ENCODE peak calls at places on chromosome 22, in eight cellular contexts. One of them, this sample, is unnamed.

GRCh38 chr22:46563381-46564083 is 26.1 kb upstream of the CELSR1 start:
- DNase-seq in stimulated activated CD8-positive, alpha-beta memory T cell treated with anti-CD3 and anti-CD28 coated beads, Interleukin-2, amount 100 ng/mL, for 48 hours: peak
- DNase-seq in activated CD4-positive, alpha-beta T cell treated with anti-CD3 and anti-CD28 coated beads, Interleukin-2, amount 50 U/mL, for 1 hour: peak
- DNase-seq in iPS-NIHi11: peak
- DNase-seq in GM10248: peak
- DNase-seq in AG08395: peak
- DNase-seq in Daoy: peak
- DNase-seq in NCI-H1092: no peak
- DNase-seq in this sample: peak

GRCh38 chr22:41603873-41604332 is 14.3 kb upstream of the PMM1 start:
- DNase-seq in stimulated activated CD8-positive, alpha-beta memory T cell treated with anti-CD3 and anti-CD28 coated beads, Interleukin-2, amount 100 ng/mL, for 48 hours: peak
- DNase-seq in activated CD4-positive, alpha-beta T cell treated with anti-CD3 and anti-CD28 coated beads, Interleukin-2, amount 50 U/mL, for 1 hour: peak
- DNase-seq in iPS-NIHi11: no peak
- DNase-seq in GM10248: peak
- DNase-seq in AG08395: no peak
- DNase-seq in Daoy: peak
- DNase-seq in NCI-H1092: no peak
- DNase-seq in this sample: peak

GRCh38 chr22:39175127-39176066 is 22.9 kb upstream of the CBX7 start:
- DNase-seq in stimulated activated CD8-positive, alpha-beta memory T cell treated with anti-CD3 and anti-CD28 coated beads, Interleukin-2, amount 100 ng/mL, for 48 hours: no peak
- DNase-seq in activated CD4-positive, alpha-beta T cell treated with anti-CD3 and anti-CD28 coated beads, Interleukin-2, amount 50 U/mL, for 1 hour: no peak
- DNase-seq in iPS-NIHi11: no peak
- DNase-seq in GM10248: no peak
- DNase-seq in AG08395: no peak
- DNase-seq in Daoy: no peak
- DNase-seq in NCI-H1092: no peak
- DNase-seq in this sample: no peak

GRCh38 chr22:47901911-47902310 is 1139.5 kb downstream of the TBC1D22A start:
- DNase-seq in stimulated activated CD8-positive, alpha-beta memory T cell treated with anti-CD3 and anti-CD28 coated beads, Interleukin-2, amount 100 ng/mL, for 48 hours: no peak
- DNase-seq in activated CD4-positive, alpha-beta T cell treated with anti-CD3 and anti-CD28 coated beads, Interleukin-2, amount 50 U/mL, for 1 hour: no peak
- DNase-seq in iPS-NIHi11: no peak
- DNase-seq in GM10248: no peak
- DNase-seq in AG08395: no peak
- DNase-seq in Daoy: no peak
- DNase-seq in NCI-H1092: no peak
- DNase-seq in this sample: no peak

GRCh38 chr22:17638182-17638431 is 450 bp upstream of the BCL2L13 start:
- DNase-seq in stimulated activated CD8-positive, alpha-beta memory T cell treated with anti-CD3 and anti-CD28 coated beads, Interleukin-2, amount 100 ng/mL, for 48 hours: no peak
- DNase-seq in activated CD4-positive, alpha-beta T cell treated with anti-CD3 and anti-CD28 coated beads, Interleukin-2, amount 50 U/mL, for 1 hour: no peak
- DNase-seq in iPS-NIHi11: peak
- DNase-seq in GM10248: no peak
- DNase-seq in AG08395: no peak
- DNase-seq in Daoy: no peak
- DNase-seq in NCI-H1092: peak
- DNase-seq in this sample: no peak

GRCh38 chr22:29152381-29153138 is 53.1 kb upstream of the EMID1 start:
- DNase-seq in stimulated activated CD8-positive, alpha-beta memory T cell treated with anti-CD3 and anti-CD28 coated beads, Interleukin-2, amount 100 ng/mL, for 48 hours: no peak
- DNase-seq in activated CD4-positive, alpha-beta T cell treated with anti-CD3 and anti-CD28 coated beads, Interleukin-2, amount 50 U/mL, for 1 hour: no peak
- DNase-seq in iPS-NIHi11: peak
- DNase-seq in GM10248: no peak
- DNase-seq in AG08395: no peak
- DNase-seq in Daoy: no peak
- DNase-seq in NCI-H1092: no peak
- DNase-seq in this sample: no peak

GRCh38 chr22:46033256-46034200 is 56.6 kb upstream of the WNT7B start:
- DNase-seq in stimulated activated CD8-positive, alpha-beta memory T cell treated with anti-CD3 and anti-CD28 coated beads, Interleukin-2, amount 100 ng/mL, for 48 hours: no peak
- DNase-seq in activated CD4-positive, alpha-beta T cell treated with anti-CD3 and anti-CD28 coated beads, Interleukin-2, amount 50 U/mL, for 1 hour: no peak
- DNase-seq in iPS-NIHi11: no peak
- DNase-seq in GM10248: no peak
- DNase-seq in AG08395: peak
- DNase-seq in Daoy: no peak
- DNase-seq in NCI-H1092: no peak
- DNase-seq in this sample: no peak

GRCh38 chr22:33476716-33477115 is 418.5 kb upstream of the SYN3 start:
- DNase-seq in stimulated activated CD8-positive, alpha-beta memory T cell treated with anti-CD3 and anti-CD28 coated beads, Interleukin-2, amount 100 ng/mL, for 48 hours: no peak
- DNase-seq in activated CD4-positive, alpha-beta T cell treated with anti-CD3 and anti-CD28 coated beads, Interleukin-2, amount 50 U/mL, for 1 hour: no peak
- DNase-seq in iPS-NIHi11: no peak
- DNase-seq in GM10248: no peak
- DNase-seq in AG08395: peak
- DNase-seq in Daoy: peak
- DNase-seq in NCI-H1092: no peak
- DNase-seq in this sample: no peak

GRCh38 chr22:48931452-48931851 is 896.2 kb downstream of the BRD1 start:
- DNase-seq in stimulated activated CD8-positive, alpha-beta memory T cell treated with anti-CD3 and anti-CD28 coated beads, Interleukin-2, amount 100 ng/mL, for 48 hours: no peak
- DNase-seq in activated CD4-positive, alpha-beta T cell treated with anti-CD3 and anti-CD28 coated beads, Interleukin-2, amount 50 U/mL, for 1 hour: no peak
- DNase-seq in iPS-NIHi11: no peak
- DNase-seq in GM10248: no peak
- DNase-seq in AG08395: no peak
- DNase-seq in Daoy: no peak
- DNase-seq in NCI-H1092: no peak
- DNase-seq in this sample: no peak

This sample was measured in DND-41.